ENCODE peak calls at places on chromosomes 5 and 9, in eight cellular contexts. D is NCI-H524; F is amniotic stem cell; C is GM06990; A is islet precursor cell; E is CD8-positive, alpha-beta T cell; G is bronchial epithelial cell; Y is psoas muscle. W is an unnamed sample.

GRCh38 chr9:112544477-112544876 is 57.9 kb downstream of the KIAA1958 start:
- DNase-seq in G (no peak), C (no peak), E (no peak), D (no peak), A (no peak), F (no peak), Y (no peak), W (no peak)

GRCh38 chr5:82165740-82166530 is 112.2 kb downstream of the RPS23 start:
- DNase-seq in D (peak; percentile 62), C (no peak), A (peak; percentile 75), F (peak; percentile 67), E (no peak), G (peak; percentile 98), Y (peak; percentile 60), W (peak; percentile 77)

GRCh38 chr9:10614201-10614870 is 1.5 kb upstream of the PTPRD start:
- DNase-seq in C (no peak), F (no peak), A (no peak), G (peak; percentile 25), Y (no peak), E (no peak), D (no peak), W (no peak)

GRCh38 chr9:137304383-137305059 is 2.5 kb upstream of the NRARP start:
- DNase-seq in D (peak; percentile 32), G (no peak), E (no peak), A (peak; percentile 64), F (no peak), Y (no peak), C (peak; percentile 9), W (no peak)

GRCh38 chr9:20683351-20684034 is 566 bp upstream of the FOCAD start:
- DNase-seq in D (peak; percentile 19), Y (peak; percentile 75), E (peak; percentile 51), G (peak; percentile 71), C (no peak), F (peak; percentile 31), A (no peak), W (peak; percentile 76)

GRCh38 chr5:77312411-77312810 is 101.9 kb downstream of the PDE8B start:
- DNase-seq in C (no peak), F (no peak), A (no peak), E (no peak), Y (no peak), G (peak; percentile 49), D (no peak), W (no peak)

GRCh38 chr9:792331-793260 is 48.9 kb upstream of the DMRT1 start:
- DNase-seq in Y (no peak), D (no peak), C (no peak), G (peak; percentile 59), A (no peak), E (no peak), F (no peak), W (no peak)

GRCh38 chr9:72826954-72827953 is 125.6 kb downstream of the ALDH1A1 start:
- DNase-seq in E (no peak), C (no peak), A (no peak), Y (no peak), F (no peak), G (no peak), D (no peak), W (no peak)

GRCh38 chr5:5615569-5615968 is 193.1 kb downstream of the ICE1 start:
- DNase-seq in D (no peak), A (no peak), Y (no peak), F (no peak), E (no peak), G (no peak), C (no peak), W (no peak)

GRCh38 chr9:126151671-126152050 is 175.0 kb upstream of the MVB12B start:
- DNase-seq in E (peak; percentile 32), D (no peak), G (peak; percentile 42), F (no peak), C (no peak), Y (no peak), A (peak; percentile 59), W (no peak)

GRCh38 chr9:137820161-137820855 is 57.3 kb upstream of the CACNA1B start:
- DNase-seq in F (no peak), G (no peak), E (no peak), A (no peak), Y (no peak), C (no peak), D (no peak), W (no peak)

GRCh38 chr9:135641745-135642144 is 2.4 kb upstream of the GLT6D1 start:
- DNase-seq in D (no peak), C (no peak), Y (no peak), E (no peak), F (no peak), G (no peak), A (no peak), W (no peak)

GRCh38 chr5:2207966-2208544 is 325.3 kb upstream of the IRX4 start:
- DNase-seq in C (no peak), F (no peak), A (peak; percentile 82), G (no peak), D (peak; percentile 34), E (peak; percentile 17), Y (no peak), W (no peak)

GRCh38 chr5:114325552-114325951 is 36.3 kb upstream of the KCNN2 start:
- DNase-seq in G (no peak), A (peak; percentile 73), D (peak; percentile 45), E (no peak), F (no peak), Y (no peak), C (no peak), W (no peak)

GRCh38 chr5:149938272-149938671 is 6.3 kb downstream of the PDE6A start:
- DNase-seq in A (no peak), Y (peak; percentile 74), C (no peak), F (no peak), G (peak; percentile 82), E (no peak), D (no peak), W (peak; percentile 17)

GRCh38 chr5:154972476-154973080 is 31.7 kb downstream of the MRPL22 start:
- DNase-seq in G (peak; percentile 43), A (peak; percentile 61), C (no peak), D (peak; percentile 19), Y (no peak), E (no peak), F (peak; percentile 5), W (peak; percentile 26)

GRCh38 chr5:170769898-170770416 is 13.6 kb upstream of the GABRP start:
- DNase-seq in F (no peak), D (no peak), A (no peak), E (no peak), C (no peak), G (no peak), Y (no peak), W (no peak)

GRCh38 chr5:60262576-60263295 is 369.2 kb upstream of the PDE4D start:
- DNase-seq in E (no peak), D (peak; percentile 76), Y (no peak), G (no peak), A (no peak), C (no peak), F (no peak), W (no peak)

GRCh38 chr5:110354896-110355295 is 371.6 kb downstream of the TMEM232 start:
- DNase-seq in G (no peak), E (no peak), C (no peak), F (no peak), D (no peak), A (peak; percentile 57), Y (no peak), W (no peak)

GRCh38 chr5:163463063-163463435 is 2.6 kb downstream of the HMMR start:
- DNase-seq in G (no peak), E (no peak), Y (no peak), A (no peak), D (no peak), C (no peak), F (no peak), W (no peak)

GRCh38 chr5:92313385-92313784 is 930.3 kb upstream of the ARRDC3 start:
- DNase-seq in Y (no peak), D (no peak), A (no peak), C (no peak), F (no peak), G (no peak), E (no peak), W (no peak)

GRCh38 chr9:78982849-78983248 is 588.9 kb upstream of the TLE4 start:
- DNase-seq in G (peak; percentile 81), C (no peak), F (no peak), A (peak; percentile 72), Y (no peak), E (no peak), D (no peak), W (no peak)

GRCh38 chr5:170353946-170354345 is 35.2 kb downstream of the KCNMB1 start:
- DNase-seq in Y (no peak), C (no peak), F (no peak), D (no peak), G (no peak), E (no peak), A (no peak), W (no peak)

GRCh38 chr9:76394896-76395244 is 644 bp upstream of the RFK start:
- DNase-seq in Y (peak; percentile 51), D (peak; percentile 1), F (no peak), E (no peak), G (no peak), C (no peak), A (peak; percentile 89), W (peak; percentile 75)

GRCh38 chr9:90801507-90802289 is at the start of gene SYK:
- DNase-seq in C (peak; percentile 82), G (peak; percentile 35), Y (peak; percentile 63), E (no peak), F (no peak), A (peak; percentile 67), D (no peak), W (peak; percentile 86)

GRCh38 chr5:141223112-141223783 is at the start of gene PCDHB14:
- DNase-seq in C (no peak), F (peak; percentile 25), Y (no peak), D (peak; percentile 34), E (no peak), G (peak; percentile 13), A (no peak), W (peak; percentile 3)

GRCh38 chr5:73321757-73322452 is 126.7 kb downstream of the FOXD1 start:
- DNase-seq in C (no peak), A (no peak), E (no peak), Y (no peak), D (no peak), G (peak; percentile 100), F (peak; percentile 61), W (no peak)

GRCh38 chr9:123174887-123175518 is 93.4 kb downstream of the STRBP start:
- DNase-seq in Y (no peak), D (no peak), G (no peak), F (no peak), E (no peak), C (peak; percentile 67), A (no peak), W (no peak)

GRCh38 chr5:98938459-98938858 is 9.7 kb upstream of the CHD1 start:
- DNase-seq in C (no peak), G (peak; percentile 50), Y (no peak), F (no peak), E (no peak), A (no peak), D (no peak), W (no peak)

GRCh38 chr5:180866296-180866695 is 5.2 kb upstream of the ZFP62 start:
- DNase-seq in G (no peak), E (no peak), A (no peak), Y (no peak), D (no peak), F (no peak), C (no peak), W (no peak)

GRCh38 chr9:38339087-38339486 is 53.4 kb upstream of the ALDH1B1 start:
- DNase-seq in C (peak; percentile 27), F (no peak), E (peak; percentile 41), Y (no peak), D (no peak), G (peak; percentile 23), A (peak; percentile 44), W (no peak)